ENCODE peak calls at places on chromosome 5, in nine cellular contexts. V is ovary; B is mesendoderm; A is body of pancreas; W is naive thymus-derived CD4-positive, alpha-beta T cell; Q is cardiac muscle cell; P is hepatocyte; C is kidney; L is spleen. S is an unnamed sample. For H3K4me1, the result is how much of the 10 kb centered on the place peaks cover.

GRCh38 chr5:57244331-57244730 is 70.5 kb downstream of the GPBP1 start:
- DNase-seq in V (no peak), B (peak), A (no peak), W (no peak), Q (no peak), P (no peak), C (no peak), L (no peak), S (no peak)

GRCh38 chr5:109016300-109016699 is 268.6 kb downstream of the FER start:
- DNase-seq in V (no peak), B (no peak), A (no peak), W (no peak), Q (no peak), P (no peak), C (no peak), L (no peak), S (peak)

GRCh38 chr5:116824751-116825438 is 250.3 kb upstream of the SEMA6A start:
- DNase-seq in V (no peak), B (peak), A (no peak), W (no peak), Q (no peak), P (no peak), C (no peak), L (no peak), S (no peak)

GRCh38 chr5:122972877-122973276 is 63.6 kb downstream of the PPIC start:
- DNase-seq in V (no peak), B (no peak), A (no peak), W (no peak), Q (no peak), P (no peak), C (no peak), L (no peak), S (no peak)

GRCh38 chr5:83564069-83564749 is 92.7 kb downstream of the VCAN start:
- DNase-seq in V (no peak), B (peak), A (no peak), W (no peak), Q (peak), P (peak), C (no peak), L (no peak), S (peak)

GRCh38 chr5:73291873-73292272 is 118.9 kb downstream of the TMEM174 start:
- DNase-seq in V (no peak), B (no peak), A (no peak), W (no peak), Q (no peak), P (no peak), C (no peak), L (no peak), S (no peak)

GRCh38 chr5:176774216-176775171 is 35.9 kb upstream of the UNC5A start:
- DNase-seq in V (no peak), B (peak), A (no peak), W (no peak), Q (no peak), P (no peak), C (no peak), L (peak), S (no peak)

GRCh38 chr5:177064500-177065277 is 22.0 kb upstream of the FGFR4 start:
- DNase-seq in V (no peak), B (no peak), A (no peak), W (no peak), Q (no peak), P (no peak), C (peak), L (peak), S (no peak)

GRCh38 chr5:14086261-14086660 is 56.9 kb upstream of the TRIO start:
- DNase-seq in V (no peak), B (no peak), A (no peak), W (no peak), Q (no peak), P (no peak), C (no peak), L (no peak), S (no peak)

GRCh38 chr5:75055727-75056144 is 3.4 kb upstream of the GCNT4 start:
- DNase-seq in V (no peak), B (peak), A (no peak), W (no peak), Q (no peak), P (no peak), C (no peak), L (no peak), S (no peak)

GRCh38 chr5:59061377-59061776 is 478.5 kb downstream of the RAB3C start:
- DNase-seq in V (no peak), B (no peak), A (no peak), W (no peak), Q (no peak), P (peak), C (no peak), L (no peak), S (no peak)

GRCh38 chr5:150660108-150660831 is 781 bp upstream of the MYOZ3 start:
- DNase-seq in V (no peak), B (no peak), A (no peak), W (no peak), Q (no peak), P (peak), C (no peak), L (no peak), S (no peak)

GRCh38 chr5:67149057-67149634 is 47.5 kb downstream of the CD180 start:
- DNase-seq in V (no peak), B (no peak), A (no peak), W (no peak), Q (no peak), P (no peak), C (no peak), L (no peak), S (no peak)

GRCh38 chr5:172283862-172284274 is 304 bp upstream of the UBTD2 start:
- DNase-seq in V (peak), B (peak), A (peak), W (peak), Q (peak), P (peak), C (peak), L (peak), S (peak)

GRCh38 chr5:76367623-76368366 is 35.3 kb upstream of the IQGAP2 start:
- DNase-seq in V (no peak), B (peak), A (no peak), W (no peak), Q (no peak), P (no peak), C (no peak), L (no peak), S (no peak)

GRCh38 chr5:157481255-157481654 is 21.2 kb downstream of the NIPAL4 start:
- DNase-seq in V (no peak), B (no peak), A (no peak), W (no peak), Q (no peak), P (no peak), C (no peak), L (no peak), S (no peak)

GRCh38 chr5:33479321-33479720 is 38.6 kb downstream of the TARS1 start:
- DNase-seq in V (no peak), B (no peak), A (no peak), W (no peak), Q (no peak), P (no peak), C (no peak), L (no peak), S (no peak)

GRCh38 chr5:1411099-1411498 is 34.1 kb downstream of the SLC6A3 start:
- DNase-seq in V (no peak), B (no peak), A (peak), W (no peak), Q (no peak), P (no peak), C (peak), L (peak), S (no peak)

GRCh38 chr5:178381921-178382688 is 149.5 kb upstream of the PHYKPL start:
- DNase-seq in V (no peak), B (no peak), A (no peak), W (no peak), Q (no peak), P (no peak), C (peak), L (peak), S (no peak)

GRCh38 chr5:121019112-121019511 is 555.0 kb downstream of the PRR16 start:
- DNase-seq in V (no peak), B (peak), A (no peak), W (no peak), Q (no peak), P (no peak), C (no peak), L (no peak), S (no peak)

GRCh38 chr5:116652196-116652729 is 77.6 kb upstream of the SEMA6A start:
- DNase-seq in V (no peak), B (peak), A (peak), W (no peak), Q (peak), P (peak), C (peak), L (no peak), S (no peak)

GRCh38 chr5:93280518-93280917 is 300.5 kb downstream of the NR2F1-AS1 start:
- DNase-seq in V (no peak), B (no peak), A (no peak), W (no peak), Q (no peak), P (peak), C (no peak), L (no peak), S (no peak)

GRCh38 chr5:139925163-139925562 is 117.9 kb downstream of the NRG2 start:
- DNase-seq in V (no peak), B (no peak), A (no peak), W (no peak), Q (no peak), P (no peak), C (no peak), L (no peak), S (no peak)

GRCh38 chr5:155772009-155772662 is 554.8 kb upstream of the SGCD start:
- DNase-seq in V (no peak), B (peak), A (no peak), W (no peak), Q (no peak), P (no peak), C (no peak), L (no peak), S (no peak)

GRCh38 chr5:5040712-5041111 is 99.4 kb upstream of the ADAMTS16 start:
- DNase-seq in V (no peak), B (no peak), A (no peak), W (no peak), Q (no peak), P (no peak), C (no peak), L (no peak), S (no peak)

GRCh38 chr5:80076131-80077101 is 41.3 kb downstream of the THBS4 start:
- DNase-seq in V (no peak), B (no peak), A (no peak), W (no peak), Q (no peak), P (no peak), C (no peak), L (no peak), S (no peak)

DNA sequence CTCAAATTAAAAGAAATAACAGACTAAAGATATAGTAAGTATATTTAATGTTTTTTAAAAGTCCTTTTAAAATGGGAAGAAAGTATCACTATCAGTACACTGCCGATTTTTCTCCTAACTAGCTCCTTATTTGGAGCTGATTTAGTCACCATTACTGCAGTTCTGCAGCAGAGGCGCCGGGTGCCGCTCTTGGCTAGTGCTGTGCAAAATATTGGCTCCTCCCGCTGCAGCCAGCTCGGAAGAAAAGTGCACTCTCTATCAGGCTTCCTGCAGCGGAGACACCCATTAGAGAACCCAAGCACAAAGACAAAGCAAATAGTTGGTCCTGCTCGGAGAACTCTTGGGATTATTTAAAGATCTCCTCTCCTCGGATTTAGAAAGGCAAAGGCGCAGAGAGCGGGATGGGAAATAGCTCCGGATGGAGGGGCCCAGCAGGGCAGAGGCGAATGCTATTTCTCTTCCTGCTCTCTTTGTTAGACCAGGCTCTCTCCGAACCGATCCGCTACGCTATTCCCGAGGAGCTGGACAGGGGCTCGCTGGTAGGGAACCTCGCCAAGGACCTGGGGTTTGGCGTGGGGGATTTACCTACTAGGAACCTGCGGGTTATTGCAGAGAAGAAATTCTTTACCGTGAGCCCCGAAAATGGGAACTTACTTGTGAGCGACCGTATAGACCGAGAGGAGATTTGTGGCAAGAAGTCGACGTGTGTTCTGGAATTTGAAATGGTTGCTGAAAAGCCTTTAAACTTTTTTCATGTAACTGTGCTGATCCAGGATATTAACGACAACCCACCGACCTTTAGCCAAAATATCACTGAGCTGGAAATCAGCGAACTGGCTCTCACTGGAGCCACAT is at the start of gene PCDHGB3:
- DNase-seq in V (no peak), B (no peak), A (peak), W (no peak), Q (no peak), P (no peak), C (no peak), L (no peak), S (no peak)
- H3K4me3 ChIP-seq in V (no peak), B (no peak), A (no peak), W (peak), Q (no peak), P (no peak), C (peak), L (no peak), S (no peak)

GRCh38 chr5:72108200-72109050 is 1.1 kb downstream of the MAP1B start:
- DNase-seq in V (peak), B (peak), A (peak), W (no peak), Q (peak), P (peak), C (peak), L (peak), S (no peak)

GRCh38 chr5:72107874-72108199 is 562 bp downstream of the MAP1B start:
- DNase-seq in V (no peak), B (peak), A (no peak), W (no peak), Q (peak), P (peak), C (no peak), L (no peak), S (no peak)

GRCh38 chr5:72109625-72110024 is 2.4 kb downstream of the MAP1B start:
- DNase-seq in V (no peak), B (peak), A (no peak), W (no peak), Q (peak), P (peak), C (no peak), L (no peak), S (no peak)

GRCh38 chr5:72109051-72109411 is 1.8 kb downstream of the MAP1B start:
- DNase-seq in V (no peak), B (no peak), A (no peak), W (no peak), Q (no peak), P (no peak), C (no peak), L (no peak), S (no peak)

DNA sequence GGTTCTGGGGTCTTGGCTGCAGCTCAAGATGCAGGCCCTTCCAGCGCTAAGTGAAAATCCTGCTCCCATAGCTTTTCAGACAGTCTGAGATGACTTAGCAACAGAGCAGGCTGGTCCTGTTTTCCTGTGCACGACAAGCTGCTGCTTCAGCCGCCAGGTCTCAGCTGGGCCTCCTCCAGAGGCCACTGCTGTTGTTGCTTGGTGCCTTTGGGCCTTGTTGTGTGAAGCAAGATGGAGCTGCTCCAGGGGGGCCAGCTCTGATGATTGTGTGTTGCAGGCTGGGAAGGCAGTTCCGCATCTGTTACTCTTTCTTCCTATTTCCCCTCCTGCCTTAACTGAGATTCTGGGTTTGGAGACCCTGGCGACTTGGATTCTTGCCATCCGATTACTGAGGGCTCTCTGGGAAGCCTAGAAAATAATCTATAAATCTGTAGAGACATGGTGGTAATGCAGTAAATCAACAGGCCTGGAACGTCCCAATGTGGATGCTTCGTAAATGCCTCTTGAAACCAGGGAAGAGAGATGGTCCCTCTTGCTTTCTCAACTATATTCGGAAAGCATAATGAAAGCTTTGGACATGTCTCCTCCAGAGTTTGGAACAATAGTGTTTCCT is 3.2 kb downstream of the MAP1B start:
- DNase-seq in V (no peak), B (peak), A (no peak), W (no peak), Q (no peak), P (no peak), C (no peak), L (no peak), S (no peak)
- H3K4me1 ChIP-seq in V (under half), B (under half), A (under half), W (under half), Q (under half), P (under half), C (under half), L (under half), S (under half)

GRCh38 chr5:173962436-173962835 is 26.5 kb upstream of the C5orf47 start:
- DNase-seq in V (no peak), B (no peak), A (no peak), W (no peak), Q (no peak), P (no peak), C (no peak), L (no peak), S (no peak)
- H3K27ac ChIP-seq in V (no peak), B (no peak), A (peak), W (no peak), Q (peak), P (peak), C (no peak), L (no peak), S (no peak)

GRCh38 chr5:2748841-2749513 is 2.5 kb downstream of the IRX2 start:
- DNase-seq in V (no peak), B (no peak), A (no peak), W (no peak), Q (no peak), P (no peak), C (no peak), L (no peak), S (no peak)
- H3K4me3 ChIP-seq in V (no peak), B (no peak), A (no peak), W (no peak), Q (peak), P (no peak), C (peak), L (no peak), S (no peak)

GRCh38 chr5:19771174-19771835 is 216.7 kb downstream of the CDH18 start:
- DNase-seq in V (no peak), B (peak), A (no peak), W (no peak), Q (peak), P (peak), C (no peak), L (no peak), S (no peak)
- H3K4me1 ChIP-seq in V (under half), B (under half), A (under half), W (under half), Q (under half), P (under half), C (under half), L (under half), S (under half)

GRCh38 chr5:54455413-54456157 is at the start of gene HSPB3:
- DNase-seq in V (peak), B (no peak), A (no peak), W (no peak), Q (peak), P (no peak), C (no peak), L (no peak), S (peak)
- H3K27ac ChIP-seq in V (peak), B (no peak), A (no peak), W (no peak), Q (peak), P (peak), C (no peak), L (no peak), S (no peak)

GRCh38 chr5:159640376-159640775 is 275.9 kb upstream of the ADRA1B start:
- DNase-seq in V (no peak), B (no peak), A (no peak), W (no peak), Q (no peak), P (no peak), C (no peak), L (no peak), S (no peak)

GRCh38 chr5:159638481-159638880 is 277.8 kb upstream of the ADRA1B start:
- DNase-seq in V (no peak), B (no peak), A (no peak), W (no peak), Q (no peak), P (no peak), C (no peak), L (no peak), S (no peak)

GRCh38 chr5:159640921-159641320 is 275.4 kb upstream of the ADRA1B start:
- DNase-seq in V (no peak), B (no peak), A (no peak), W (no peak), Q (no peak), P (no peak), C (no peak), L (no peak), S (no peak)

GRCh38 chr5:159638954-159639559 is 277.2 kb upstream of the ADRA1B start:
- DNase-seq in V (no peak), B (no peak), A (no peak), W (no peak), Q (no peak), P (no peak), C (no peak), L (no peak), S (no peak)

DNA sequence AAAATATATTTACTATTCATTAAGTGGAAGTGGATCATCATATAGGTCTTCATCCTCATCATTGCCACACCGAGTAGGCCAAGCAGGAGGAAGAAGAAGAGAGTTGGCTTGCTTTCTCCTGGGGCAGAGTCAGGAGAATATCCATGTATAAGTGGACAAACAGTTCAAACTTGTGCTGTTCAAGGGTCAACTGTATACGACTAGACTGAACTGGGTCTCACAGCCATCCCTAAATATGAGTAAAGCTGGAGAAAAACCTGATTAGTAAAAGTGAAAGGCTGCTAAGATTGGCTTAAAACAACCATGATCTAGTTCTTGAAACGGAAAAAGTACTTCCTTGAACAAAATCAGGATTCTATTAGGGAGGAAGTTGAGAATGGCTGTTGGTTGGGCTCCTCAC is 276.7 kb upstream of the ADRA1B start:
- DNase-seq in V (no peak), B (no peak), A (no peak), W (no peak), Q (no peak), P (no peak), C (no peak), L (no peak), S (no peak)
- H3K4me3 ChIP-seq in V (no peak), B (no peak), A (no peak), W (no peak), Q (no peak), P (no peak), C (no peak), L (no peak), S (no peak)

GRCh38 chr5:52996966-52997365 is 7.8 kb downstream of the ITGA2 start:
- DNase-seq in V (no peak), B (no peak), A (no peak), W (no peak), Q (no peak), P (no peak), C (no peak), L (no peak), S (no peak)

GRCh38 chr5:52993367-52993766 is 4.2 kb downstream of the ITGA2 start:
- DNase-seq in V (no peak), B (no peak), A (no peak), W (no peak), Q (no peak), P (no peak), C (no peak), L (no peak), S (no peak)

GRCh38 chr5:52994266-52994665 is 5.1 kb downstream of the ITGA2 start:
- DNase-seq in V (no peak), B (no peak), A (no peak), W (no peak), Q (no peak), P (no peak), C (no peak), L (no peak), S (no peak)

GRCh38 chr5:52995914-52996313 is 6.8 kb downstream of the ITGA2 start:
- DNase-seq in V (no peak), B (no peak), A (no peak), W (no peak), Q (no peak), P (no peak), C (no peak), L (no peak), S (no peak)

DNA sequence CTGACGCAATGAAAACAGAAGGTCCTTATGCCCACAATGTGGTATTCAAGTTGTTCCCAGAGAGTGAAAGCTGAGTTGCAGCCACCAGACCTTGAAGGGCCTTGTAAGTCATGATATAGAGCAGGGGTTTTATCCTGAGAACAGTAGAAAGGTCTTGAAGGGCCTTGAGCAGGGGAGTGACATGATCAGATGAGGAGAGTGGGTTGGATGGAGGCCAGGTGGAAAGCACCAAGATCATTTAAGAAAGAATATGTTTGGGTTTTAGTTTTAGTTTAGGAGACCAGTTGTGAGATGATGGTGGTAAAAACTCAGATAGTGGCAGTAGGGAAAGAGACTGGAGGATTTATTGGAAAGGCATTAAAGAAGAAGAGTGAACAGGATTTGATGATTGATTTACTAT is 5.9 kb downstream of the ITGA2 start:
- DNase-seq in V (no peak), B (no peak), A (no peak), W (no peak), Q (no peak), P (no peak), C (no peak), L (no peak), S (no peak)
- H3K4me1 ChIP-seq in V (under half), B (under half), A (under half), W (under half), Q (under half), P (under half), C (under half), L (under half), S (under half)

S was measured in small intestine.